ENCODE peak calls at places on chromosomes 4 and X, in four cellular contexts. J, O, S and X are unnamed samples.

GRCh38 chr4:141926414-141926813 is 290.0 kb downstream of the IL15 start:
- DNase-seq in J (no peak), O (no peak), S (no peak), X (no peak)

GRCh38 chr4:53713767-53714166 is 122.5 kb upstream of the LNX1 start:
- DNase-seq in J (no peak), O (no peak), S (no peak), X (no peak)

GRCh38 chr4:175705407-175705806 is 106.7 kb downstream of the GPM6A start:
- DNase-seq in J (peak), O (no peak), S (no peak), X (peak)

GRCh38 chr4:177612684-177613083 is 170.4 kb upstream of the AGA start:
- DNase-seq in J (no peak), O (no peak), S (no peak), X (no peak)

GRCh38 chr4:163484906-163485305 is 9.6 kb upstream of the TMA16 start:
- DNase-seq in J (peak), O (peak), S (no peak), X (peak)

GRCh38 chr4:173464486-173464885 is 65.5 kb downstream of the HAND2 start:
- DNase-seq in J (no peak), O (no peak), S (no peak), X (no peak)

GRCh38 chrX:54043696-54044125 is 562 bp downstream of the PHF8 start:
- DNase-seq in J (peak), O (peak), S (no peak), X (peak)

GRCh38 chrX:111095974-111096870 is at the start of gene PAK3:
- DNase-seq in J (peak), O (peak), S (no peak), X (peak)

GRCh38 chr4:40185830-40186664 is 10.8 kb upstream of the RHOH start:
- DNase-seq in J (no peak), O (no peak), S (no peak), X (no peak)

GRCh38 chrX:11770320-11770719 is 12.3 kb downstream of the MSL3 start:
- DNase-seq in J (peak), O (peak), S (no peak), X (peak)

GRCh38 chr4:26108024-26108423 is 194.0 kb downstream of the SMIM20 start:
- DNase-seq in J (no peak), O (no peak), S (no peak), X (no peak)
- TF ChIP-seq CTCF in J (peak), O (no peak), S (no peak), X (no peak)

DNA sequence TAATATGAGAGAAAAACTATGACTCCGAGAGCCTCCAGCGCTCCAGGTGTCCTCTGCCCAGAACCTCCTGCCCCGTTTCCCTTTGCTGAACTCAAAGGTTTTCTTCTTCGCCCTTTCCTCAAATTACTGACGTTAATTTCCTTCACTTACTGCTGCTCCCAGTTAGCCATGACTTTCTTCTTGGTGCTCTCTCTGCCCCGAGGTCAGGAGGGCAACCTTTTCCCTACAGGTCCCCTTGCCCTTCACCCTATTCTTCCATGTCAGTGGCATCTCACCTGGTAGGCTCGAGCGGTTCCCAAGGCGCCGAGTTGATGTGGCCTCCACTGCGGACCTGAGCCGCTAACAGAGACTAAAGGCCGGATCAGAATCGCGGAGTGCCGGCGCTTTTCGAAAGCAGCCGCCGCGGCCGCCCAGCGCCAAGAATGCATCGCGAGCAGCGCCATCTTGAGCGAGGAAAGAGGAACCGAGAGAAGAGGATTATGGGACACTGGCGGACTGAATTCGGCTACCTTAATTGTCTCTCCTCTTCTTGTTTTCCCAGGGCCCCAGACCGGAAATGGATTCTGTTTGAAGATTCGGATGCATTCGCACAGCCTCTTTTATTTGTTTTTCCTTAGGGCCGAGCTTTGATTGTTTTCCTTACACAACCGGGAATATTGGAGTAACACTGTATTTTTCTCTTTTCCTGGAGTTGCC is at the start of gene ABCB7:
- DNase-seq in J (peak), O (peak), S (peak), X (peak)
- TF ChIP-seq CTCF in J (no peak), O (no peak), S (no peak), X (no peak)

DNA sequence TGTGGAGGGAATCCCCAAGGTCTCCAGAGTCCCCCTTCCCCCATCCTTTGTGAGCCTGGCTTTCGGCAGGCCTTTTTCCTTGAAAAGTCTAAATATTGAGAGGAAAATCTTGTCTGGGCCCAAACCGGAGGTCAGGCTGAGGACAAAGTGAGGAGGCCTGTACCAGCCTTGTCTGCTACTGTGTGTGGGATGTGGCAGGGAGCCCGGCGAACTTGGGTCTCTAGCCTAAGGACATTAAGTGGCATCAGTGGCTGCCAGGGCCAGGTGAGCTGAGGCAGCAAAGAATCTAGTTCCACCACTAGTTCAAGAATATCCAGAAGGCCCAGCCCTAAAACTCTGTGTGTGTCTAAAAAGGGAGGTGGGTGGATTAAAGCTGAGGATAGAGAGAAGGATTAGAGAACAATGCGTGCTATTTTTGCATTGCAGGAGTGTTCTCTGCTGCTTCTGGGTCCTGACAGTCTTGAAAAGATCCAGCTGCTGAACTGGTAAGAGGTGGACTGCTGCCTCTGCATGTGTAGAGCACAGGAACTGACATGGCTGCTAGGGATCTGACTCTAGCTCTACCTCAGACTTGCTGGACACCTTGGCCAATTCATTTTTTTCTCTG is 1.2 kb upstream of the AMER1 start:
- DNase-seq in J (no peak), O (no peak), S (peak), X (no peak)
- TF ChIP-seq CTCF in J (no peak), O (no peak), S (no peak), X (no peak)

DNA sequence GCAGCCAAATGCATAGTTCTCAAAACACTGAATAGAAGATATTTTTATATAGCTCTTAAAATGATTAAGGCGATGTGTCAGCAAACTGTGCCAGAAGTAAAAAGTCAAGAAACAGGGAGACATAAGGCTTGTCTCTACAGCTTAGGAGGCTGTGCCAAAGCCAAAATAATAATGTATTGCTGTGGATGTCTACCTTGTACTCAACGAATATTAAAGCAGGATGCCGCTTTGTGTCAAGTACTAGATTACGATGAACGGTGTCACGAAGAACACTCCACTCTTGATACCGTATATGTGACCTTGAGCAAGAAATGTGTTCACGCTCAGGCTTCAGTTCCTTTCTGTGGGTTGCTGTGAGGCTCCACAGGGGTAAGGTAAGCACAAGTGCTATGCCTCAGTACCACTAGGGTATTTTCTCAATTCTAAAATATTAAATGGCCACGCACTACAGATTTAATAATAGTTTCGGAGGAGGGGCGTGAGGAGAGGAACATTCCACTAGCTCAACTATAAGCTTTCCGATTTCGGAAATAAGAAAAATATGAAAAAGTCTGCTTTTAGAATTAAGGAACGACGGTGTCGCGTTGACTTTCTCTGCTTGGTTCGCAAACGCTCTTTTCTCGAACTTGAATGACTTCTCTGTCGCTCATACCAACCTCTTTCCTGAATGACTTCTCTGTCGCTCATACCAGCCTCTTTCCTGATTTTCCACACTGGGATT is 679 bp upstream of the SCOC start:
- DNase-seq in J (no peak), O (no peak), S (no peak), X (no peak)
- TF ChIP-seq CTCF in J (no peak), O (no peak), S (no peak), X (no peak)